ENCODE peak calls at places on chromosome 16, in four cellular contexts. U, O, C and L are unnamed samples.

GRCh38 chr16:30121741-30122620 is 1.0 kb downstream of the MAPK3 start:
- DNase-seq in O (no peak), C (no peak), U (peak), L (no peak)

GRCh38 chr16:72835041-72835440 is 212.9 kb downstream of the ZFHX3 start:
- DNase-seq in U (no peak), C (no peak), O (no peak), L (no peak)

GRCh38 chr16:89808453-89808939 is 8.0 kb downstream of the FANCA start:
- DNase-seq in O (no peak), C (no peak), U (no peak), L (no peak)

GRCh38 chr16:89922477-89922883 is 662 bp upstream of the TUBB3 start:
- DNase-seq in O (peak), U (peak), C (peak), L (peak)

GRCh38 chr16:65318138-65318537 is 196.3 kb upstream of the CDH11 start:
- DNase-seq in U (no peak), O (no peak), C (no peak), L (no peak)

GRCh38 chr16:47142469-47143328 is 1.0 kb downstream of the NETO2 start:
- DNase-seq in C (peak), O (peak), U (peak), L (peak)

GRCh38 chr16:65500919-65501318 is 379.1 kb upstream of the CDH11 start:
- DNase-seq in U (no peak), O (no peak), C (no peak), L (no peak)

GRCh38 chr16:49590166-49590871 is 216.7 kb downstream of the C16orf78 start:
- DNase-seq in C (no peak), O (no peak), U (no peak), L (no peak)

GRCh38 chr16:81597079-81597658 is 152.6 kb downstream of the CMIP start:
- DNase-seq in O (no peak), C (no peak), U (no peak), L (no peak)

GRCh38 chr16:6247771-6248170 is 1084.9 kb upstream of the RBFOX1 start:
- DNase-seq in U (no peak), C (no peak), O (no peak), L (no peak)

GRCh38 chr16:19753815-19754643 is 36.0 kb downstream of the IQCK start:
- DNase-seq in C (peak), U (no peak), O (no peak), L (no peak)

GRCh38 chr16:27745348-27745747 is 195.4 kb downstream of the KATNIP start:
- DNase-seq in O (peak), C (no peak), U (no peak), L (peak)

GRCh38 chr16:11175850-11176341 is 80.1 kb downstream of the SOCS1 start:
- DNase-seq in C (no peak), U (no peak), O (no peak), L (no peak)

GRCh38 chr16:74480150-74481029 is 59.1 kb upstream of the CLEC18B start:
- DNase-seq in C (peak), O (peak), U (peak), L (no peak)

GRCh38 chr16:7097537-7097936 is 235.1 kb upstream of the RBFOX1 start:
- DNase-seq in C (no peak), U (no peak), O (no peak), L (no peak)

GRCh38 chr16:22967696-22968095 is 153.7 kb downstream of the HS3ST2 start:
- DNase-seq in U (no peak), O (no peak), C (no peak), L (no peak)

DNA sequence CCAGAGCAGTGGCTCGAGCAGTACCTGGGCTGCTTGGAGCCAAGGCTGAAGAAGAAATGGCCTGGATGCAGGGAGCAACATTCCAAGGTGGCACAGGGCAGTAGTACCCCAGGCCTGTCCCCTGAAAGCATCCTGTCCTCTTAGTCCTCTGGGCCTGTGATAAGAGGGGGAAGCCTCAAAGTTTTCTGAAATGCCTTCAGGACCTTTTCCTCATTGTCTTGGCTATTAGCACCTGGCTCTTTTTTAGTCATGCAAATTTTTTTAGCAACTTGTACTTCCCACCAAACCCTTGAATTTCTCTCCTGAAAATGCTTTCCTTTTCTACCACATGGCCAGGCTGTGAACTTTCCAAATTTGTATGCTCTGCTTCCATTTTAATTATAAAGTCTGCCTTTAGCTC is 148.9 kb downstream of the HS3ST2 start:
- DNase-seq in U (no peak), O (no peak), C (no peak), L (no peak)
- TF ChIP-seq CTCF in U (no peak), O (no peak), C (no peak), L (no peak)

DNA sequence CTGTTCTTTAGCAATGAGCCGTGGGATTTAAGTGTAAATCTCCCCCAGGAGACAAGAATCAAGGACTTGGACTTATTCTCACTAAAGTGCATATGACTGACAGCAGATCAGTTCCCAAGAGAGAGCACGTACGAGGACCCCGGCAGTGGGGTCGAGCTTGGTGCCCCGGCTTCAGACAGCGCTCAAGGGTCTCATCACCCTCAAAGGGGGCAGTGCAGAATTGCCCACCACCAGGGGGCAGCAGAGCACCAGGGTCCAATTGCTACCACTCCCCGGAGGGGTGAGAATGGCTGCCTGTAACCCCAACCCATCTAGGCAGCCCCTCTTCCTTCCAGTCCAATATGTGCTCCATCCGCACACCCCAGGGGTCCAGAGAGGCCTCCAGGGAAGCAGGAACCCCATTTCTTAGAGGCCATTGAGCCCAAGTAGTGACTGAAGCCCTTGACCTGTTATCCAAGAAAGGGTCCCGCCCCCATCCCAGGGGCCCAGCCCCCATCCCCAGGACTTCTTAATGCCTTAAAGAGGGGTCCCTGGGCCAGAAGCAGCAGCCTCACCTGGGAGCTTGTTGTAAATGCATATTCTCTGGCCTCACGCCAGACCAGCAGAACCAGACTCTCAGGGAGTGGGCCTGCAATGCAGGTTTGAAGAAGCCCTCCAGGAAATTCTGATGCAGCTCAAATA is 86.1 kb downstream of the ZDHHC7 start:
- DNase-seq in U (peak), O (peak), C (peak), L (peak)
- TF ChIP-seq CTCF in U (peak), O (peak), C (peak), L (peak)

GRCh38 chr16:67017810-67018488 is 11.0 kb upstream of the CBFB start:
- DNase-seq in O (peak), C (peak), U (no peak), L (peak)
- TF ChIP-seq CTCF in O (peak), C (peak), U (peak), L (peak)

GRCh38 chr16:53703590-53704444 is at the start of the genes FTO and RPGRIP1L:
- DNase-seq in C (peak), U (peak), O (peak), L (peak)
- TF ChIP-seq CTCF in C (no peak), U (no peak), O (no peak), L (no peak)

GRCh38 chr16:58516768-58517107 is 1.4 kb downstream of the SETD6 start:
- DNase-seq in C (no peak), U (no peak), O (no peak), L (peak)
- TF ChIP-seq CTCF in C (no peak), U (no peak), O (no peak), L (no peak)

DNA sequence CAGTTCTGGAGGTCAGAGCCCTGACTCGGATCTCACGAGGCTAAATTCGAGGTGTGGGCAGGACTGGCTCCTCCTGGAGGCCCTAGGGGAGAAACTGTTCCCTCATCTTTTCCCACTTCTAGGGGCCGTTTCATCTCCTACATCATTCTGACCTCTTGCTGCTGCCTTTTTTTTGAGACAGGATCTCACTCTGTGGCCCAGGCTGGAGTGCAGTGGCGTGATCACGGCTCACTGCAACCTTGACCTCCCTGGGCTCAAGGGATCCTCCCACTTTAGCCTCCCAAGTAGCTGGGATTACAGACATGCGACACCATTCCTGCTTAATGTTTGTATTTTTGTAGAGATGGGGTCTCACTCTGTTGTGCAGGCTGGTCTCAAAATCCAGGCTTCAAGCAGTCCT is 244.1 kb upstream of the GSE1 start:
- DNase-seq in U (no peak), O (no peak), C (no peak), L (no peak)
- TF ChIP-seq CTCF in U (no peak), O (no peak), C (no peak), L (no peak)

GRCh38 chr16:86874141-86874540 is 295.8 kb downstream of the FOXL1 start:
- DNase-seq in O (peak), U (no peak), C (peak), L (peak)
- TF ChIP-seq CTCF in O (peak), U (no peak), C (peak), L (peak)

DNA sequence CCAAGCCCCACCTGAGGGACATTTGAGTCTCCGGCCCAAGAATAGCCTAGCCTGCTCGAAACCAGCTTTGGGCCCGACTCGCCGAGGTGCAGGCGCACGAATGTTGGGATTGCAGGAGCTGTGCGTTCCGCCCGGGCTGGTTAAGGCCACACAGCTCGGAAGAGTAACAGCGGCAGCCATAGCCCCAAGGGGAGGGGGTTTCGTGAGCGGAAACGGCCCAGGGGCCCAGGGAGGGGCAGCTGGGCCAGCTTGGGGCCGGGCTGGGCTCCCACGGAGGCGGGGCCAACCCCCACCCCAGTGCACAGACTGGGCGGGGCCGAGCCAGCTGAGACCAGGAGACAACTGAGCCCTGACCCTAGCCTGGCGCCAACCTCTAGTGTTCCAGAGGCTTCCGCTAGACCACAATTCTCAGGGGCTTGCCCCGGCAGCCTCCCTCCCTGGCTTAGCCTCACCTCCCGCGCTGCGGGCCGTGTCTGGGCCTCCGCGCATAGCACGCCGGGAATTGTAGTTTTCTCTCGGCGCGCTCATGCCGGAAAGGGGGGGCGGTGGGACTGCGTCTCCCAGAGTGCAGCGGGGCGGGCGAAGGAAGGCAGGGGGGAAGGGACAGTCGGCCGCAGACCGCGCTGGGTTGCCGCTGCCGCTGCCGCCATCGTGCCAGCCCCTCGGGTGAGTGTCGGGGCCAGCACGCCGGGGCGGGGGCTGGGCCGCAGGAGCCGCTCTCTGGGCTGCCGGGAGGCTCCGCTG is at the start of gene NUTF2:
- DNase-seq in U (peak), C (peak), O (peak), L (peak)
- TF ChIP-seq CTCF in U (no peak), C (no peak), O (no peak), L (no peak)